ENCODE peak calls at places on chromosomes 13 and 19, in five cellular contexts. F is progenitor cell of endocrine pancreas, X is esophagus squamous epithelium, B is glutamatergic neuron, A is HFFc6. W is an unnamed sample.

GRCh38 chr13:36965767-36966166 is 33.4 kb downstream of the ALG5 start:
- DNase-seq in F (no peak), A (peak; percentile 88), X (no peak), B (no peak), W (no peak)

GRCh38 chr13:30192320-30193093 is 114.8 kb downstream of the KATNAL1 start:
- DNase-seq in F (no peak), A (no peak), B (no peak), X (no peak), W (no peak)

GRCh38 chr13:112442483-112443090 is 66.4 kb downstream of the SPACA7 start:
- DNase-seq in X (no peak), B (no peak), A (no peak), F (no peak), W (no peak)

GRCh38 chr19:4345656-4346383 is 2.5 kb downstream of the MPND start:
- DNase-seq in F (no peak), X (no peak), B (no peak), A (no peak), W (no peak)

GRCh38 chr19:3966051-3967017 is 4.6 kb downstream of the DAPK3 start:
- DNase-seq in B (no peak), X (no peak), A (no peak), F (no peak), W (no peak)

GRCh38 chr13:66778461-66778860 is 451.7 kb downstream of the PCDH9 start:
- DNase-seq in X (no peak), F (no peak), B (no peak), A (no peak), W (no peak)

GRCh38 chr13:27131202-27131623 is 40.4 kb downstream of the USP12 start:
- DNase-seq in F (no peak), A (no peak), B (no peak), X (no peak), W (no peak)

GRCh38 chr19:31497709-31498108 is 148.5 kb upstream of the TSHZ3 start:
- DNase-seq in F (no peak), A (no peak), B (no peak), X (no peak), W (no peak)

GRCh38 chr19:34574704-34575103 is 93.1 kb downstream of the WTIP start:
- DNase-seq in A (no peak), X (no peak), B (no peak), F (no peak), W (no peak)

GRCh38 chr19:49567722-49568454 is 12.5 kb downstream of the NOSIP start:
- DNase-seq in X (no peak), F (no peak), A (no peak), B (no peak), W (no peak)

GRCh38 chr19:21023901-21024300 is 3.4 kb downstream of the ZNF430 start:
- DNase-seq in X (no peak), B (no peak), F (no peak), A (peak; percentile 68), W (no peak)

GRCh38 chr19:57583521-57584416 is at the start of gene ZIK1:
- DNase-seq in B (peak; percentile 94), F (peak; percentile 76), A (peak; percentile 79), X (peak; percentile 51), W (peak; percentile 84)
- TF ChIP-seq CTCF in B (no peak), F (peak; percentile 8), A (no peak), X (no peak), W (no peak)

GRCh38 chr19:1843116-1843515 is 5.2 kb downstream of the REXO1 start:
- DNase-seq in F (no peak), X (no peak), B (peak; percentile 42), A (no peak), W (no peak)

GRCh38 chr19:1841209-1841924 is 6.9 kb downstream of the REXO1 start:
- DNase-seq in F (no peak), A (no peak), X (no peak), B (peak; percentile 13), W (no peak)

GRCh38 chr19:1844536-1845515 is 3.5 kb downstream of the REXO1 start:
- DNase-seq in X (no peak), F (no peak), A (no peak), B (no peak), W (no peak)

GRCh38 chr19:1845642-1846041 is 2.6 kb downstream of the REXO1 start:
- DNase-seq in B (no peak), F (no peak), X (no peak), A (no peak), W (no peak)

DNA sequence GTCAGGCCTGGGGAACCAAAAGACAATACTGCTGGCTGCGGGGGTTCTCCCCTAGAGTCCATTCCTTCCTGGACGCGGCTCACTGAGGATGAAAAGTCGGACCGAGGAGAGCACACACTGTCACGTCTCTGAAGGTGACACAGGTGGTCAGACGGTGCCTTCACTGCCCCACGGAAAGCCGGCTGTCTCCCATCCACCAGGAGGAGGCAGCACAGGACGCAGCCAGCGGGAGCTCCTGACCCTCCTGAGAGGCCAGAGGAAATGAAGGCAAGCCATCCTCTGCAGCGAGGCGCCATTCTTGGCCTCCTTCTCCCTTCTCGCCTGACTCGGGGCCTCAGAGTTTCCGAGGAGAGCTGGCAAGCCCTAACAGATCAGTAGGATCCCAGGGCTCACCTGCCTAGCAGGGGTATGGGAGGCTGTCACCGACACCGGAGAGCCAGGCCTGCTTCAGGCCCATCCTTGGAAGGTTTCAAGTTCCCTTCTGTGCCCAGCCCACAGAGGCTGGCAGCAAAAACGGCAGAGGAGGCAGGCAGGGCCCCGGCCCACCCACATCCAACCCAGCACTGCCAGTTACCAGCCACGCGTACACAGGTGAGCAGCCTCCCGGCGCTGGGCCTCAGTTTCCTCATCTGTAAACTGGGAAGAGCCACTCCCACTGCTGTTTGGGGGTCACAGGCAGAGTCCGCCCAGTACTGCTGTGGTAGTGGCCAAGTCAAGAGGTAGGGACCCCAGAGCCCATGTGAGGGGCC is 4.5 kb downstream of the REXO1 start:
- DNase-seq in B (peak; percentile 71), A (no peak), X (no peak), F (no peak), W (no peak)
- TF ChIP-seq CTCF in B (peak; percentile 34), A (peak; percentile 52), X (no peak), F (peak; percentile 11), W (peak; percentile 10)

GRCh38 chr19:45527731-45528130 is 20.5 kb downstream of the VASP start:
- DNase-seq in B (no peak), F (no peak), A (no peak), X (no peak), W (no peak)
- TF ChIP-seq CTCF in B (no peak), F (no peak), A (no peak), X (no peak), W (no peak)

DNA sequence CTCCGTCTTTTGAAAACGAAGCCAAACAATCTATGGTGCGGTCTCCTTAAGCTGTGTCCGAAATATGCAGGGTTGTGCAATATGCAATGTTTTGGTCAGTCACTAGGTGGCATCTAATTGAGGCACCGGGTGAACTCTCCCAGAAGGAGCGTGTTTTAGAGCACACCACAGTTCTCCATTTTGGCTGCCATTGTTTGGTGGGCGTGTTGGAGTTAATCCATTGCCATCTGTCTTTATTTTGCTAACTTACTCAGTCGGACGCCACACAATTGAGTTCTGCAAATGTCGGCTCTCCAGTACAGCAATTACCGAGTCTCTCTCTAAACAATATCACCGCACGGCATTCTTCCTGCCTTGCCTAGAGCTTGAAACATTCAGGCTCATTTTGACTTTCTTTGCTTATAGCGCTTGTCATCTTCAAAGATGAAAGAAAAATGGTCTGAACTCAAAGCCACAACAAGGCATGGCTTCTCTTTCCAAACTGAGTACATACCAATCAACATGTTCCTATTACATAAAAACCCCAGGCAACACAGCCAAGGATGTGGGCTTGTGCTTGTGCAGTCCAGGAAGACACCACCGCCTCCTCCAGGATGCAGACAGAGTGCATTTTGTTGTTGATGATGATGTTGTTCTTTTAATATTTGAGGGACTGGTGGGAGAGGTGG is 182.0 kb upstream of the SERP2 start:
- DNase-seq in F (no peak), B (no peak), X (no peak), A (peak; percentile 61), W (peak; percentile 10)
- TF ChIP-seq CTCF in F (peak; percentile 57), B (peak; percentile 71), X (peak; percentile 78), A (peak; percentile 86), W (peak; percentile 49)

DNA sequence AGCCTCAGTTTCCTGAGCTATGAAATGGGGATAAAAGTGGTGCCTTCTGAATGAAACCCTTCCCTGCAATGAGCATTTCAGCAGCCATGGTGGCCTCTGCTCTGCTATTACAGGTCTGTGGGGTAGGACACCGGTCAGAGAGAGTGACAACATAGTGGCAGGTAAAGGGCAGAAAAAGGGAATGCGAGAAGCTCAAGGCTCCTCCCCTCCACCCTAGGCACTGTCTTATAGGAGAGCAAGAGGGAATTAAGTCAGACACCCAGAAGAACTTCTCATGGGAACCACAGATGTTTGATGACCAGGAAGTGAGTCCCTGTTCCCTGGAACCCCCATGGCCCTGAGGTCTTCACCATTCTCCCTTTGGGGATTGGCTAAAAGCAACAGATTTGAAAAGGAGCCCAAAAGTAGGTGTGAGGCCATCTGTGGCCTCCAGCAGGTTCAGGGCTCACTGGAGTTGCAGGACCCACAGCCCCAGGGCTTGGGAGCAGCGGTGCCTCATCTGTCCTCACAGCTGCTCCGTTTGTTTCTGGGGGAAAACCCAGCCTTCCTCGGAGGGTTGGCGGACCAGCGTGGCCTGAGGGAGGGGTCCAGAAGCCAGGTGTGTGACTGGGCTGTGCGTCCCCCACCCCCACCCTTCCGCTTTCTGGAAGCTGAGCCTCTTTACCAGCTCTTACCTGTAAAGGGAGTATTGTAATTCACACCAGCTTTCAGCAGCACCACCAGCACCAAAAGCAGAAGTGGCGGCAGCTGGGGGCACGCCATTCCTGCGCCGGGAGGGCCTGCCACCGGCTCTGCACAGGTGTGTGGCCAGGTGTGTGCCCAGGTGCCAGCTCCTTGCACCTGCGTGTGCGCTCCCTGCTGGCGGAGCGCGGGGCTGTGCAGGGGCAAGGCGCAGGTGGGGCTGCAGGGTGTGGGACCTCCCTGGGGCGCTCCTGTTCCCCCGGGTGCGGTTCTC is 19.4 kb downstream of the IQCN start:
- DNase-seq in F (no peak), B (peak; percentile 39), X (no peak), A (no peak), W (no peak)
- TF ChIP-seq CTCF in F (peak; percentile 44), B (no peak), X (peak; percentile 57), A (peak; percentile 26), W (no peak)